ENCODE peak calls at places on chromosomes 7 and 10, in nine cellular contexts. One of them, this sample, is unnamed. For H3K4me1, the result is how much of the 10 kb centered on the place peaks cover.

GRCh38 chr7:109111086-109111485 is 541.4 kb downstream of the DNAJB9 start:
- DNase-seq in left ventricle myocardium inferior: no peak
- DNase-seq in mesenchymal stem cell: no peak
- DNase-seq in body of pancreas: no peak
- DNase-seq in colonic mucosa: no peak
- DNase-seq in GM23338: no peak
- DNase-seq in HCT116: no peak
- DNase-seq in A549: no peak
- DNase-seq in iPS DF 6.9: no peak
- DNase-seq in this sample: no peak

GRCh38 chr10:68105820-68106219 is 3.5 kb upstream of the MYPN start:
- DNase-seq in left ventricle myocardium inferior: no peak
- DNase-seq in mesenchymal stem cell: peak
- DNase-seq in body of pancreas: no peak
- DNase-seq in colonic mucosa: no peak
- DNase-seq in GM23338: no peak
- DNase-seq in HCT116: no peak
- DNase-seq in A549: no peak
- DNase-seq in iPS DF 6.9: no peak
- DNase-seq in this sample: no peak

GRCh38 chr10:22560391-22561239 is 153.8 kb downstream of the PIP4K2A start:
- DNase-seq in left ventricle myocardium inferior: no peak
- DNase-seq in mesenchymal stem cell: no peak
- DNase-seq in body of pancreas: no peak
- DNase-seq in colonic mucosa: no peak
- DNase-seq in GM23338: no peak
- DNase-seq in HCT116: no peak
- DNase-seq in A549: no peak
- DNase-seq in iPS DF 6.9: no peak
- DNase-seq in this sample: no peak

GRCh38 chr7:137093198-137093597 is 224.7 kb downstream of the CHRM2 start:
- DNase-seq in left ventricle myocardium inferior: peak
- DNase-seq in mesenchymal stem cell: no peak
- DNase-seq in body of pancreas: no peak
- DNase-seq in colonic mucosa: no peak
- DNase-seq in GM23338: no peak
- DNase-seq in HCT116: no peak
- DNase-seq in A549: no peak
- DNase-seq in iPS DF 6.9: no peak
- DNase-seq in this sample: no peak

GRCh38 chr7:45594780-45595535 is 20.8 kb downstream of the ADCY1 start:
- DNase-seq in left ventricle myocardium inferior: no peak
- DNase-seq in mesenchymal stem cell: no peak
- DNase-seq in body of pancreas: no peak
- DNase-seq in colonic mucosa: peak
- DNase-seq in GM23338: no peak
- DNase-seq in HCT116: no peak
- DNase-seq in A549: no peak
- DNase-seq in iPS DF 6.9: no peak
- DNase-seq in this sample: peak

GRCh38 chr7:140697447-140698143 is 1.1 kb downstream of the NDUFB2 start:
- DNase-seq in left ventricle myocardium inferior: no peak
- DNase-seq in mesenchymal stem cell: peak
- DNase-seq in body of pancreas: no peak
- DNase-seq in colonic mucosa: no peak
- DNase-seq in GM23338: no peak
- DNase-seq in HCT116: no peak
- DNase-seq in A549: no peak
- DNase-seq in iPS DF 6.9: no peak
- DNase-seq in this sample: no peak

GRCh38 chr7:118224521-118224920 is at the start of gene ANKRD7:
- DNase-seq in left ventricle myocardium inferior: no peak
- DNase-seq in mesenchymal stem cell: no peak
- DNase-seq in body of pancreas: no peak
- DNase-seq in colonic mucosa: no peak
- DNase-seq in GM23338: no peak
- DNase-seq in HCT116: no peak
- DNase-seq in A549: no peak
- DNase-seq in iPS DF 6.9: no peak
- DNase-seq in this sample: no peak

GRCh38 chr7:79452032-79452494 is 1.4 kb downstream of the MAGI2 start:
- DNase-seq in left ventricle myocardium inferior: peak
- DNase-seq in mesenchymal stem cell: peak
- DNase-seq in body of pancreas: peak
- DNase-seq in colonic mucosa: peak
- DNase-seq in GM23338: peak
- DNase-seq in HCT116: no peak
- DNase-seq in A549: peak
- DNase-seq in iPS DF 6.9: peak
- DNase-seq in this sample: peak

GRCh38 chr7:20307901-20308300 is 22.8 kb upstream of the ITGB8 start:
- DNase-seq in left ventricle myocardium inferior: no peak
- DNase-seq in mesenchymal stem cell: peak
- DNase-seq in body of pancreas: no peak
- DNase-seq in colonic mucosa: no peak
- DNase-seq in GM23338: peak
- DNase-seq in HCT116: no peak
- DNase-seq in A549: no peak
- DNase-seq in iPS DF 6.9: no peak
- DNase-seq in this sample: no peak

GRCh38 chr10:102645388-102645740 is 1.1 kb downstream of the TRIM8 start:
- DNase-seq in left ventricle myocardium inferior: peak
- DNase-seq in mesenchymal stem cell: peak
- DNase-seq in body of pancreas: peak
- DNase-seq in colonic mucosa: peak
- DNase-seq in GM23338: peak
- DNase-seq in HCT116: peak
- DNase-seq in A549: peak
- DNase-seq in iPS DF 6.9: no peak
- DNase-seq in this sample: peak

GRCh38 chr7:83415840-83416239 is 233.1 kb downstream of the SEMA3E start:
- DNase-seq in left ventricle myocardium inferior: no peak
- DNase-seq in mesenchymal stem cell: no peak
- DNase-seq in body of pancreas: no peak
- DNase-seq in colonic mucosa: no peak
- DNase-seq in GM23338: peak
- DNase-seq in HCT116: no peak
- DNase-seq in A549: no peak
- DNase-seq in iPS DF 6.9: no peak
- DNase-seq in this sample: no peak

GRCh38 chr10:44301781-44302400 is 83.0 kb downstream of the CXCL12 start:
- DNase-seq in left ventricle myocardium inferior: no peak
- DNase-seq in mesenchymal stem cell: no peak
- DNase-seq in body of pancreas: no peak
- DNase-seq in colonic mucosa: no peak
- DNase-seq in GM23338: no peak
- DNase-seq in HCT116: no peak
- DNase-seq in A549: no peak
- DNase-seq in iPS DF 6.9: no peak
- DNase-seq in this sample: no peak

GRCh38 chr7:98285132-98286092 is 3.9 kb downstream of the BRI3 start:
- DNase-seq in left ventricle myocardium inferior: no peak
- DNase-seq in mesenchymal stem cell: no peak
- DNase-seq in body of pancreas: no peak
- DNase-seq in colonic mucosa: no peak
- DNase-seq in GM23338: no peak
- DNase-seq in HCT116: no peak
- DNase-seq in A549: no peak
- DNase-seq in iPS DF 6.9: no peak
- DNase-seq in this sample: no peak

GRCh38 chr7:17155529-17155928 is 142.9 kb upstream of the AHR start:
- DNase-seq in left ventricle myocardium inferior: no peak
- DNase-seq in mesenchymal stem cell: no peak
- DNase-seq in body of pancreas: no peak
- DNase-seq in colonic mucosa: no peak
- DNase-seq in GM23338: no peak
- DNase-seq in HCT116: no peak
- DNase-seq in A549: no peak
- DNase-seq in iPS DF 6.9: no peak
- DNase-seq in this sample: no peak

DNA sequence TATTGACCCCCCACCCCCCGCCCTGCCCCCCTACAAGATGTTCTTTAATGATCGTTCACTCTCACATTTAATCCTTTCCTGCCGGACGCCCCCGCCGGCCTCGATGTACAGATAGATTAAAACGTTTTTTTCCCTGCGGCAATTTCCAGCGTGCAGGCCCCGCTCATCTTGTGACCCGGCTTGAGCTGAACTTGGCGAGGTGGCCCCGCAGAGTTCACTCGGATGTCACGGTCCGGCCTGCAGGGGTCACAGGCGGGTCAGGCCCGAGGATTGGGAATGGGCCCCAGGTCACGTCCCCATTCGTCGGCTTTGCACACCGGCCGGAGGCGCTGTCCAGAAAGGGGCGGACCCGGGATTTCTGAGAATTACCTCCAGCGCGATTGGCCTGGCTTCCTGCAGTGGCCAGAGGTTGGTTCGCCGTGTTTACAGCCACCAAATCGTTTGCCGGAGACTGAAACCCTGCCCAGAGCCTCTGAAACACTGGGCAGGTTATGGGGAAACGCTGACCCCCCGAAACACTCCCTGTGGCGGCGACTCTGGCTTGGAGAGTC is 1.9 kb upstream of the CYP26A1 start:
- DNase-seq in left ventricle myocardium inferior: no peak
- DNase-seq in mesenchymal stem cell: no peak
- DNase-seq in body of pancreas: peak
- DNase-seq in colonic mucosa: no peak
- DNase-seq in GM23338: peak
- DNase-seq in HCT116: no peak
- DNase-seq in A549: no peak
- DNase-seq in iPS DF 6.9: no peak
- DNase-seq in this sample: no peak
- H3K4me1 ChIP-seq in left ventricle myocardium inferior: half or more
- H3K4me1 ChIP-seq in mesenchymal stem cell: under half
- H3K4me1 ChIP-seq in body of pancreas: under half
- H3K4me1 ChIP-seq in colonic mucosa: under half
- H3K4me1 ChIP-seq in GM23338: half or more
- H3K4me1 ChIP-seq in HCT116: under half
- H3K4me1 ChIP-seq in A549: under half
- H3K4me1 ChIP-seq in iPS DF 6.9: under half
- H3K4me1 ChIP-seq in this sample: half or more

GRCh38 chr10:114624422-114624821 is 33.7 kb downstream of the ABLIM1 start:
- DNase-seq in left ventricle myocardium inferior: no peak
- DNase-seq in mesenchymal stem cell: no peak
- DNase-seq in body of pancreas: no peak
- DNase-seq in colonic mucosa: no peak
- DNase-seq in GM23338: no peak
- DNase-seq in HCT116: no peak
- DNase-seq in A549: no peak
- DNase-seq in iPS DF 6.9: no peak
- DNase-seq in this sample: no peak
- H3K27ac ChIP-seq in left ventricle myocardium inferior: peak
- H3K27ac ChIP-seq in mesenchymal stem cell: peak
- H3K27ac ChIP-seq in body of pancreas: peak
- H3K27ac ChIP-seq in colonic mucosa: no peak
- H3K27ac ChIP-seq in GM23338: no peak
- H3K27ac ChIP-seq in HCT116: peak
- H3K27ac ChIP-seq in A549: peak
- H3K27ac ChIP-seq in iPS DF 6.9: no peak
- H3K27ac ChIP-seq in this sample: peak

DNA sequence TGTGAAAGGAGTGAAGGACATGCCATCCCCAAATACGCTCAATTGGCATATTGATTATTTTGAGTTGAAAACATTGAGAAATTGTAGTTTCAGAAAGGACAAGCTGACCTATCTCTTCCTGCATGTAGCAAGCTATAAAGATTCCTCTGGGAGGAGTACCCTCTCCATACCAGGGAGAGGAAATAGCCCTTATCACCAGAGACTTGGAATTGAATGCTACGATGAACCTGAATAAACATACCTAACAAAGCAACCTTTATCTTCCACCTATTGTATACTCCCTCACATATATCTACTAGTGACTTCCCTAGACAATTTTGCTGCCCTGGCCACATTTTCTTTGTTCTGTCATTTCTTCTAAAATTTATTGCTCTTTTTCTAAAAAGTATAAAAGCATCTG is 150.2 kb upstream of the EEPD1 start:
- DNase-seq in left ventricle myocardium inferior: no peak
- DNase-seq in mesenchymal stem cell: no peak
- DNase-seq in body of pancreas: no peak
- DNase-seq in colonic mucosa: no peak
- DNase-seq in GM23338: no peak
- DNase-seq in HCT116: no peak
- DNase-seq in A549: no peak
- DNase-seq in iPS DF 6.9: no peak
- DNase-seq in this sample: no peak
- H3K4me3 ChIP-seq in left ventricle myocardium inferior: no peak
- H3K4me3 ChIP-seq in mesenchymal stem cell: no peak
- H3K4me3 ChIP-seq in body of pancreas: no peak
- H3K4me3 ChIP-seq in colonic mucosa: no peak
- H3K4me3 ChIP-seq in GM23338: no peak
- H3K4me3 ChIP-seq in HCT116: no peak
- H3K4me3 ChIP-seq in A549: no peak
- H3K4me3 ChIP-seq in iPS DF 6.9: no peak
- H3K4me3 ChIP-seq in this sample: no peak

GRCh38 chr10:32940321-32941264 is 17.4 kb downstream of the ITGB1 start:
- DNase-seq in left ventricle myocardium inferior: no peak
- DNase-seq in mesenchymal stem cell: no peak
- DNase-seq in body of pancreas: no peak
- DNase-seq in colonic mucosa: no peak
- DNase-seq in GM23338: no peak
- DNase-seq in HCT116: no peak
- DNase-seq in A549: no peak
- DNase-seq in iPS DF 6.9: no peak
- DNase-seq in this sample: no peak

GRCh38 chr10:32937824-32938482 is 20.1 kb downstream of the ITGB1 start:
- DNase-seq in left ventricle myocardium inferior: no peak
- DNase-seq in mesenchymal stem cell: peak
- DNase-seq in body of pancreas: peak
- DNase-seq in colonic mucosa: no peak
- DNase-seq in GM23338: peak
- DNase-seq in HCT116: no peak
- DNase-seq in A549: no peak
- DNase-seq in iPS DF 6.9: no peak
- DNase-seq in this sample: no peak

GRCh38 chr10:32939296-32940111 is 18.5 kb downstream of the ITGB1 start:
- DNase-seq in left ventricle myocardium inferior: no peak
- DNase-seq in mesenchymal stem cell: no peak
- DNase-seq in body of pancreas: no peak
- DNase-seq in colonic mucosa: no peak
- DNase-seq in GM23338: no peak
- DNase-seq in HCT116: no peak
- DNase-seq in A549: no peak
- DNase-seq in iPS DF 6.9: no peak
- DNase-seq in this sample: no peak

GRCh38 chr10:32941357-32941756 is 16.7 kb downstream of the ITGB1 start:
- DNase-seq in left ventricle myocardium inferior: no peak
- DNase-seq in mesenchymal stem cell: no peak
- DNase-seq in body of pancreas: no peak
- DNase-seq in colonic mucosa: no peak
- DNase-seq in GM23338: no peak
- DNase-seq in HCT116: no peak
- DNase-seq in A549: no peak
- DNase-seq in iPS DF 6.9: no peak
- DNase-seq in this sample: no peak

DNA sequence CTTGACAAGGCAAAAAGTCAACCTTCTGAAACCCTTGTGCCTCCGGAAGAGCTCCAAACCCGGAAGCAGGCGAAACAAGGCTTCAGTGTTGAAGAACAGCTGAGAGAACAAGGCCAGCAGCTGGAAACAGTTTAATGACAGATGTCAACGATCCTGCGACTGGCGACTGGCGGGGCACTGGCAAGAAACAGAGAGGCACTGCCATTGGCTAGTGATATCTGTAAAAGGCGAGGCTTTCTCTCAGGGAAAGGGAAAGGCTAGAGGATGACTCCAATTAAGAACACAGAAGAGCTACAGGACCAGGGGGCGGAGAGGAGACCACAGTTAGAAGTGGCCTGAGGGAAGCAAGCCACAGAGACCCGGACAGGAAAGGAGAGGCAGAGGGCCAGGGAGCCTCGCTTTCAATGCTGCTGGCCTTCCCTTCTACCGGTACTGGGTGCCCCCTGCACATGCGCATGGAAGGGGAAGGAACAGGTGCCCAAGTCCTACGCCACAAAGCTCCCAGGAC is 19.4 kb downstream of the ITGB1 start:
- DNase-seq in left ventricle myocardium inferior: peak
- DNase-seq in mesenchymal stem cell: peak
- DNase-seq in body of pancreas: peak
- DNase-seq in colonic mucosa: peak
- DNase-seq in GM23338: peak
- DNase-seq in HCT116: no peak
- DNase-seq in A549: no peak
- DNase-seq in iPS DF 6.9: no peak
- DNase-seq in this sample: peak
- H3K4me1 ChIP-seq in left ventricle myocardium inferior: half or more
- H3K4me1 ChIP-seq in mesenchymal stem cell: under half
- H3K4me1 ChIP-seq in body of pancreas: half or more
- H3K4me1 ChIP-seq in colonic mucosa: under half
- H3K4me1 ChIP-seq in GM23338: half or more
- H3K4me1 ChIP-seq in HCT116: under half
- H3K4me1 ChIP-seq in A549: half or more
- H3K4me1 ChIP-seq in iPS DF 6.9: under half
- H3K4me1 ChIP-seq in this sample: half or more

This sample was measured in stomach.